ENCODE peak calls at places on chromosomes 12 and 14, in five cellular contexts. F is left lung; M is stimulated activated CD8-positive, alpha-beta memory T cell treated with anti-CD3 and anti-CD28 coated beads, Interleukin-2, amount 100 ng/mL, for 1 hour; A is NCI-H82; Y is neuronal stem cell. B is an unnamed sample.

GRCh38 chr12:111645433-111645832 is 40.3 kb downstream of the BRAP start:
- DNase-seq in F (peak), A (no peak), M (no peak), Y (no peak), B (no peak)

GRCh38 chr12:13390381-13390856 is 193.9 kb downstream of the EMP1 start:
- DNase-seq in Y (no peak), M (no peak), F (peak), A (no peak), B (peak)

GRCh38 chr14:73231874-73232851 is 5.1 kb upstream of the PAPLN start:
- DNase-seq in M (no peak), A (peak), Y (no peak), F (no peak), B (peak)

GRCh38 chr14:23154876-23155587 is 28.4 kb downstream of the SLC7A8 start:
- DNase-seq in M (no peak), Y (no peak), F (peak), A (peak), B (no peak)

GRCh38 chr12:105485321-105485910 is 154.9 kb downstream of the C12orf75 start:
- DNase-seq in A (no peak), Y (no peak), M (no peak), F (no peak), B (no peak)

GRCh38 chr14:36981832-36982528 is 190.4 kb downstream of the SLC25A21 start:
- DNase-seq in M (no peak), A (no peak), F (no peak), Y (no peak), B (no peak)

GRCh38 chr12:107131832-107132616 is 38.7 kb upstream of the CRY1 start:
- DNase-seq in M (no peak), Y (peak), F (no peak), A (peak), B (peak)

GRCh38 chr12:6769003-6769389 is 2.8 kb downstream of the PTMS start:
- DNase-seq in F (no peak), M (no peak), Y (peak), A (peak), B (peak)

GRCh38 chr14:49861581-49861922 is 9.0 kb upstream of the NEMF start:
- DNase-seq in A (peak), Y (peak), M (peak), F (peak), B (peak)

GRCh38 chr12:5428332-5429221 is 3.3 kb upstream of the NTF3 start:
- DNase-seq in Y (peak), F (no peak), M (no peak), A (peak), B (peak)

GRCh38 chr14:83419420-83419819 is 1885.8 kb upstream of the SEL1L start:
- DNase-seq in A (no peak), Y (no peak), M (no peak), F (peak), B (no peak)

GRCh38 chr12:116133149-116133548 is 144.3 kb downstream of the MED13L start:
- DNase-seq in F (no peak), A (no peak), M (no peak), Y (no peak), B (peak)

GRCh38 chr14:72663956-72664650 is 229.8 kb downstream of the DPF3 start:
- DNase-seq in Y (no peak), A (no peak), F (no peak), M (no peak), B (no peak)

GRCh38 chr14:66596241-66596985 is 88.5 kb downstream of the GPHN start:
- DNase-seq in Y (no peak), F (no peak), M (no peak), A (no peak), B (no peak)

GRCh38 chr12:3131129-3131528 is 54.0 kb downstream of the TSPAN9 start:
- DNase-seq in A (no peak), Y (no peak), M (no peak), F (no peak), B (peak)

GRCh38 chr14:100725587-100726387 is 905 bp upstream of the DLK1 start:
- DNase-seq in A (no peak), Y (no peak), M (no peak), F (no peak), B (no peak)

GRCh38 chr12:115388139-115388538 is 704.2 kb upstream of the TBX3 start:
- DNase-seq in M (no peak), A (no peak), Y (no peak), F (no peak), B (no peak)

GRCh38 chr14:24280797-24281460 is 9.5 kb upstream of the RABGGTA start:
- DNase-seq in F (no peak), A (no peak), Y (no peak), M (no peak), B (no peak)

GRCh38 chr14:54148251-54148650 is 191.6 kb upstream of the BMP4 start:
- DNase-seq in F (no peak), A (no peak), M (no peak), Y (no peak), B (no peak)